ENCODE peak calls at places on chromosomes 7 and 10, in six cellular contexts. S is WTC11, U is A549, N is H1, C is HepG2, J is K562. P is an unnamed sample.
A peak's percentile ranks its signal among the peaks of the same experiment; 100 is the strongest.

GRCh38 chr10:21421794-21422193 is 103.7 kb downstream of the SKIDA1 start:
- DNase-seq in S (no peak), U (no peak), N (no peak), C (no peak), J (no peak), P (no peak)

GRCh38 chr7:149762610-149763009 is 10.8 kb downstream of the ZNF467 start:
- DNase-seq in S (no peak), U (no peak), N (no peak), C (no peak), J (no peak), P (no peak)

GRCh38 chr7:18320971-18321567 is 174.5 kb upstream of the HDAC9 start:
- DNase-seq in S (no peak), U (peak; percentile 55), N (no peak), C (peak; percentile 23), J (peak; percentile 53), P (peak; percentile 65)

GRCh38 chr7:23469150-23469960 is 936 bp downstream of the IGF2BP3 start:
- DNase-seq in S (no peak), U (peak; percentile 36), N (peak; percentile 52), C (no peak), J (peak; percentile 69), P (peak; percentile 49)

GRCh38 chr10:71263376-71263775 is 51.0 kb downstream of the UNC5B start:
- DNase-seq in S (peak; percentile 23), U (no peak), N (no peak), C (no peak), J (no peak), P (peak; percentile 30)

GRCh38 chr10:120783901-120784300 is 67.3 kb upstream of the WDR11 start:
- DNase-seq in S (no peak), U (no peak), N (no peak), C (no peak), J (no peak), P (no peak)

GRCh38 chr7:29146888-29147609 is 712 bp upstream of the CPVL start:
- DNase-seq in S (no peak), U (no peak), N (no peak), C (peak; percentile 60), J (peak; percentile 13), P (no peak)

GRCh38 chr7:98387136-98387535 is 13.8 kb downstream of the BAIAP2L1 start:
- DNase-seq in S (no peak), U (no peak), N (no peak), C (no peak), J (no peak), P (no peak)

GRCh38 chr10:29559996-29560395 is 74.8 kb downstream of the SVIL start:
- DNase-seq in S (no peak), U (no peak), N (no peak), C (no peak), J (no peak), P (no peak)

GRCh38 chr10:95048206-95048605 is 21.1 kb downstream of the CYP2C8 start:
- DNase-seq in S (no peak), U (no peak), N (no peak), C (no peak), J (no peak), P (no peak)

GRCh38 chr10:16520900-16521299 is 779 bp downstream of the C1QL3 start:
- DNase-seq in S (peak; percentile 66), U (no peak), N (peak; percentile 77), C (no peak), J (no peak), P (no peak)

GRCh38 chr10:133079836-133080682 is 7.7 kb upstream of the ADGRA1 start:
- DNase-seq in S (peak; percentile 79), U (no peak), N (peak; percentile 87), C (no peak), J (no peak), P (no peak)

GRCh38 chr10:78741541-78741940 is 327.2 kb upstream of the ZMIZ1 start:
- DNase-seq in S (no peak), U (no peak), N (no peak), C (no peak), J (no peak), P (no peak)

GRCh38 chr7:1705339-1705738 is 35.3 kb downstream of the ELFN1 start:
- DNase-seq in S (no peak), U (no peak), N (peak; percentile 42), C (no peak), J (no peak), P (no peak)

GRCh38 chr7:1703475-1704325 is 33.6 kb downstream of the ELFN1 start:
- DNase-seq in S (no peak), U (no peak), N (peak; percentile 44), C (no peak), J (no peak), P (no peak)

GRCh38 chr7:1705856-1706255 is 35.8 kb downstream of the ELFN1 start:
- DNase-seq in S (no peak), U (no peak), N (peak; percentile 22), C (no peak), J (no peak), P (no peak)

GRCh38 chr7:1706381-1706720 is 36.3 kb downstream of the ELFN1 start:
- DNase-seq in S (no peak), U (no peak), N (peak; percentile 34), C (no peak), J (no peak), P (no peak)

GRCh38 chr7:1704326-1705241 is 34.5 kb downstream of the ELFN1 start:
- DNase-seq in S (no peak), U (no peak), N (peak; percentile 45), C (no peak), J (no peak), P (no peak)
- TF ChIP-seq JUN in S (no peak), U (no peak), N (no peak), C (no peak), J (no peak), P (no peak)

GRCh38 chr10:15313034-15313433 is 58.1 kb downstream of the FAM171A1 start:
- DNase-seq in S (no peak), U (no peak), N (no peak), C (no peak), J (no peak), P (no peak)

GRCh38 chr10:15311885-15312280 is 59.2 kb downstream of the FAM171A1 start:
- DNase-seq in S (no peak), U (no peak), N (no peak), C (no peak), J (no peak), P (peak; percentile 34)

GRCh38 chr10:15315286-15315685 is 55.8 kb downstream of the FAM171A1 start:
- DNase-seq in S (no peak), U (no peak), N (no peak), C (no peak), J (no peak), P (no peak)

GRCh38 chr10:15314482-15315070 is 56.5 kb downstream of the FAM171A1 start:
- DNase-seq in S (no peak), U (no peak), N (no peak), C (no peak), J (no peak), P (no peak)

DNA sequence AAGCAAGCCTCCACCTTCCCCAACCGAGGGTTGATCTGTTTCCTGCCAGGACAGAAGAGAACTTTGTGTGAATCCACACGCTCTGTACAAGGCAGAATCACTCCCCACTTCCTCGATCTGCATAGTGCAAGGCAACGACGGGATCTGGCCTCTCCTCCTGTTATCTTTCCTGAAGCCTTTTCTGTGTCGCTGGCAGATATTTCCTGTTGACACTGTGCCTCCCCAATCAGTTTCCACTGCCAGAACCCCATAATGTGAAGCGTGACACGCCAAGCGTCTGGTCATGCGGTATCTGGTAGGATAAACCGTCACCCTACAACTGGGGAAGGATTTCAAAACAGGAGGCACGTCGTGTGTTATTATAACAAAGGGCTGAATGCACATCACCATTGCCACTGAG is 57.2 kb downstream of the FAM171A1 start:
- DNase-seq in S (no peak), U (no peak), N (no peak), C (no peak), J (peak; percentile 88), P (peak; percentile 84)
- TF ChIP-seq JUN in S (no peak), U (no peak), N (no peak), C (no peak), J (no peak), P (no peak)

DNA sequence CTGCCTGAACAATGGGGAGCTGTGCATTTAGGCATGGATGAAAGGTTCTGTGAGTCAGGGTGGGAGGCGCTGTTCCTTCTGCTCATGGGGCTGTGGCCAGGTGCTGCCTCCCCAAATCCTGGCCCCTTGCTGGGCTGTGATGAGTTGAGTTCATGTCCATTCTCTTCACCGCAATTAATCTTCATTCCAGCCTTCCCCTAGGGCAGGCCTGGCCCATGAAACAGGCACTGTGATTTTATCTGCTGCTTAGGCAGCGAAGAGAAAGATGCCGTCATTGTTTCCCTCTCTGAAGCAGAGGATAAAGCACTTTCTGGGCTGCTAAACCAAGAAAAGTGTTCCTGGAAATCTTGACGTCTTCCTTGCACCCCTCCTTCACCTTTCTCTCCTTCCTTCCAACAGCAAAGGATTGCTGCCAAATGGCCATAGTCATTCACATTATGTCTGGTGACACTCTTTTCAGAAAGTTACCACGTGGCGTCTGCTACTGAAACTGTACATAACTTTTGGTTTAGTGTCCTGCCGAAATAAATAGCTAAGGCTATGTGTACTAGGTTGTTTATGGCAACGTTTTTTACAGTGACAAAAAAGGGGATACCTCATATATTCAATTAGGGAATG is 265.9 kb downstream of the ZEB1 start:
- DNase-seq in S (no peak), U (no peak), N (no peak), C (no peak), J (no peak), P (no peak)
- TF ChIP-seq JUN in S (no peak), U (no peak), N (no peak), C (no peak), J (no peak), P (no peak)

DNA sequence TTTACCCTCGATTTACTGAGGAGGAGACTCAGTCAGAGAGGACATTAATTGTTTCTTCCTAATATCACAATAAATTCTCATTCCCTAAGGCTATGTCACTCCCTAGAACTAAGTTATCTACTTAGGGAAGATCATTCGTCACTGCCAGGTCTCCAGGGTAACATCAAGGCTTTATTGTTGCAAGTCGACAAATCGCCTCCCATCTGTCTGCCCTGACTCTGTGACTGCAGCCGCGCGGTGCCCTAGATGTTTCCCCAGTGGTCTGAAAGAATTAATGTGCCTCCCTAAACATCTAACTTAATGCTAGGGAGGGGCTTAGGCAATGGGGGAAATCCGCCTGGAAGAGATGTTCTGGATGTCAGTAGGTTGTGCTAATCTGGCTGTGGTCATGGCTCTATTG is 558.8 kb upstream of the C7orf33 start:
- DNase-seq in S (no peak), U (no peak), N (no peak), C (no peak), J (no peak), P (no peak)
- TF ChIP-seq JUN in S (no peak), U (no peak), N (no peak), C (no peak), J (no peak), P (no peak)

GRCh38 chr7:40584667-40585433 is 450.0 kb downstream of the SUGCT start:
- DNase-seq in S (no peak), U (no peak), N (no peak), C (no peak), J (no peak), P (peak; percentile 10)
- TF ChIP-seq JUN in S (no peak), U (no peak), N (no peak), C (no peak), J (no peak), P (no peak)

GRCh38 chr10:786666-787512 is 97.4 kb upstream of the DIP2C start:
- DNase-seq in S (no peak), U (no peak), N (peak; percentile 45), C (no peak), J (no peak), P (no peak)
- TF ChIP-seq JUN in S (no peak), U (no peak), N (no peak), C (no peak), J (no peak), P (no peak)

GRCh38 chr7:36863901-36864701 is 139.8 kb upstream of the AOAH start:
- DNase-seq in S (no peak), U (no peak), N (no peak), C (peak; percentile 38), J (no peak), P (peak; percentile 33)
- TF ChIP-seq JUN in S (no peak), U (no peak), N (no peak), C (peak; percentile 86), J (no peak), P (no peak)

P was measured in endothelial cell of umbilical vein.